ENCODE peak calls at places on chromosomes 6 and 20, in ten cellular contexts. One of them, this sample, is unnamed.

GRCh38 chr20:9330151-9330550 is 184.2 kb upstream of the LAMP5 start:
- DNase-seq in AG09319: no peak
- DNase-seq in immature natural killer cell: no peak
- DNase-seq in IMR-90: no peak
- DNase-seq in SHP77 treated with DMSO at 0.1 percent for 48 hours: no peak
- DNase-seq in MM.1S: no peak
- DNase-seq in T follicular helper cell: no peak
- DNase-seq in globus pallidus: no peak
- DNase-seq in stimulated activated naive CD4-positive, alpha-beta T cell: no peak
- DNase-seq in CD8-positive, alpha-beta T cell: no peak
- DNase-seq in this sample: no peak

GRCh38 chr6:134821397-134821796 is 128.5 kb downstream of the ALDH8A1 start:
- DNase-seq in immature natural killer cell: no peak
- DNase-seq in stimulated activated naive CD4-positive, alpha-beta T cell: no peak
- DNase-seq in MM.1S: no peak
- DNase-seq in IMR-90: no peak
- DNase-seq in SHP77 treated with DMSO at 0.1 percent for 48 hours: no peak
- DNase-seq in AG09319: no peak
- DNase-seq in globus pallidus: no peak
- DNase-seq in CD8-positive, alpha-beta T cell: no peak
- DNase-seq in T follicular helper cell: no peak
- DNase-seq in this sample: no peak

GRCh38 chr6:36301781-36302180 is 31.9 kb downstream of the PNPLA1 start:
- DNase-seq in globus pallidus: no peak
- DNase-seq in T follicular helper cell: no peak
- DNase-seq in IMR-90: peak; percentile 25
- DNase-seq in MM.1S: no peak
- DNase-seq in immature natural killer cell: no peak
- DNase-seq in SHP77 treated with DMSO at 0.1 percent for 48 hours: no peak
- DNase-seq in AG09319: no peak
- DNase-seq in stimulated activated naive CD4-positive, alpha-beta T cell: no peak
- DNase-seq in CD8-positive, alpha-beta T cell: no peak
- DNase-seq in this sample: no peak

GRCh38 chr6:26304213-26305096 is 60.5 kb upstream of the BTN3A2 start:
- DNase-seq in MM.1S: peak; percentile 77
- DNase-seq in globus pallidus: peak; percentile 59
- DNase-seq in immature natural killer cell: peak; percentile 64
- DNase-seq in T follicular helper cell: no peak
- DNase-seq in SHP77 treated with DMSO at 0.1 percent for 48 hours: no peak
- DNase-seq in AG09319: peak; percentile 75
- DNase-seq in CD8-positive, alpha-beta T cell: no peak
- DNase-seq in IMR-90: peak; percentile 70
- DNase-seq in stimulated activated naive CD4-positive, alpha-beta T cell: peak; percentile 45
- DNase-seq in this sample: peak; percentile 35

GRCh38 chr20:53087034-53087777 is 115.0 kb downstream of the TSHZ2 start:
- DNase-seq in globus pallidus: no peak
- DNase-seq in stimulated activated naive CD4-positive, alpha-beta T cell: no peak
- DNase-seq in CD8-positive, alpha-beta T cell: no peak
- DNase-seq in MM.1S: no peak
- DNase-seq in immature natural killer cell: no peak
- DNase-seq in IMR-90: no peak
- DNase-seq in AG09319: no peak
- DNase-seq in SHP77 treated with DMSO at 0.1 percent for 48 hours: no peak
- DNase-seq in T follicular helper cell: no peak
- DNase-seq in this sample: no peak

GRCh38 chr6:27908017-27908416 is 4.2 kb downstream of the OR2B2 start:
- DNase-seq in T follicular helper cell: no peak
- DNase-seq in globus pallidus: no peak
- DNase-seq in stimulated activated naive CD4-positive, alpha-beta T cell: no peak
- DNase-seq in IMR-90: no peak
- DNase-seq in CD8-positive, alpha-beta T cell: no peak
- DNase-seq in AG09319: no peak
- DNase-seq in MM.1S: no peak
- DNase-seq in immature natural killer cell: no peak
- DNase-seq in SHP77 treated with DMSO at 0.1 percent for 48 hours: no peak
- DNase-seq in this sample: no peak

GRCh38 chr6:122947355-122947754 is 48.7 kb upstream of the CLVS2 start:
- DNase-seq in globus pallidus: no peak
- DNase-seq in SHP77 treated with DMSO at 0.1 percent for 48 hours: no peak
- DNase-seq in IMR-90: no peak
- DNase-seq in AG09319: no peak
- DNase-seq in T follicular helper cell: no peak
- DNase-seq in MM.1S: peak; percentile 7
- DNase-seq in stimulated activated naive CD4-positive, alpha-beta T cell: no peak
- DNase-seq in immature natural killer cell: no peak
- DNase-seq in CD8-positive, alpha-beta T cell: no peak
- DNase-seq in this sample: no peak

GRCh38 chr6:107731422-107732319 is 92.4 kb downstream of the SCML4 start:
- DNase-seq in globus pallidus: no peak
- DNase-seq in CD8-positive, alpha-beta T cell: no peak
- DNase-seq in SHP77 treated with DMSO at 0.1 percent for 48 hours: no peak
- DNase-seq in IMR-90: no peak
- DNase-seq in T follicular helper cell: no peak
- DNase-seq in immature natural killer cell: no peak
- DNase-seq in MM.1S: peak; percentile 79
- DNase-seq in AG09319: no peak
- DNase-seq in stimulated activated naive CD4-positive, alpha-beta T cell: peak; percentile 57
- DNase-seq in this sample: no peak

GRCh38 chr6:159715168-159715567 is 12.1 kb upstream of the WTAP start:
- DNase-seq in T follicular helper cell: no peak
- DNase-seq in immature natural killer cell: no peak
- DNase-seq in globus pallidus: no peak
- DNase-seq in CD8-positive, alpha-beta T cell: no peak
- DNase-seq in SHP77 treated with DMSO at 0.1 percent for 48 hours: no peak
- DNase-seq in IMR-90: no peak
- DNase-seq in stimulated activated naive CD4-positive, alpha-beta T cell: no peak
- DNase-seq in MM.1S: no peak
- DNase-seq in AG09319: no peak
- DNase-seq in this sample: no peak

GRCh38 chr6:100099189-100100074 is 105.4 kb upstream of the MCHR2 start:
- DNase-seq in T follicular helper cell: no peak
- DNase-seq in stimulated activated naive CD4-positive, alpha-beta T cell: no peak
- DNase-seq in MM.1S: peak; percentile 39
- DNase-seq in SHP77 treated with DMSO at 0.1 percent for 48 hours: peak; percentile 26
- DNase-seq in globus pallidus: peak; percentile 11
- DNase-seq in IMR-90: peak; percentile 41
- DNase-seq in immature natural killer cell: no peak
- DNase-seq in CD8-positive, alpha-beta T cell: no peak
- DNase-seq in AG09319: no peak
- DNase-seq in this sample: no peak

GRCh38 chr6:98366406-98366805 is 468.0 kb upstream of the POU3F2 start:
- DNase-seq in CD8-positive, alpha-beta T cell: no peak
- DNase-seq in globus pallidus: no peak
- DNase-seq in T follicular helper cell: no peak
- DNase-seq in IMR-90: no peak
- DNase-seq in stimulated activated naive CD4-positive, alpha-beta T cell: no peak
- DNase-seq in immature natural killer cell: no peak
- DNase-seq in AG09319: no peak
- DNase-seq in SHP77 treated with DMSO at 0.1 percent for 48 hours: no peak
- DNase-seq in MM.1S: no peak
- DNase-seq in this sample: no peak

GRCh38 chr6:79634491-79634890 is 3.4 kb downstream of the SH3BGRL2 start:
- DNase-seq in AG09319: no peak
- DNase-seq in globus pallidus: no peak
- DNase-seq in CD8-positive, alpha-beta T cell: no peak
- DNase-seq in stimulated activated naive CD4-positive, alpha-beta T cell: no peak
- DNase-seq in immature natural killer cell: no peak
- DNase-seq in MM.1S: no peak
- DNase-seq in SHP77 treated with DMSO at 0.1 percent for 48 hours: no peak
- DNase-seq in IMR-90: no peak
- DNase-seq in T follicular helper cell: no peak
- DNase-seq in this sample: no peak

GRCh38 chr6:42962502-42963178 is 2.1 kb downstream of the GNMT start:
- DNase-seq in T follicular helper cell: no peak
- DNase-seq in AG09319: no peak
- DNase-seq in IMR-90: no peak
- DNase-seq in CD8-positive, alpha-beta T cell: no peak
- DNase-seq in SHP77 treated with DMSO at 0.1 percent for 48 hours: no peak
- DNase-seq in immature natural killer cell: no peak
- DNase-seq in MM.1S: no peak
- DNase-seq in globus pallidus: no peak
- DNase-seq in stimulated activated naive CD4-positive, alpha-beta T cell: no peak
- DNase-seq in this sample: no peak

GRCh38 chr20:11807070-11807741 is 110.5 kb upstream of the BTBD3 start:
- DNase-seq in immature natural killer cell: no peak
- DNase-seq in SHP77 treated with DMSO at 0.1 percent for 48 hours: no peak
- DNase-seq in MM.1S: no peak
- DNase-seq in AG09319: peak; percentile 52
- DNase-seq in globus pallidus: no peak
- DNase-seq in T follicular helper cell: no peak
- DNase-seq in CD8-positive, alpha-beta T cell: no peak
- DNase-seq in IMR-90: peak; percentile 93
- DNase-seq in stimulated activated naive CD4-positive, alpha-beta T cell: no peak
- DNase-seq in this sample: no peak

GRCh38 chr6:78746457-78746856 is 120.9 kb upstream of the IRAK1BP1 start:
- DNase-seq in MM.1S: no peak
- DNase-seq in CD8-positive, alpha-beta T cell: no peak
- DNase-seq in T follicular helper cell: no peak
- DNase-seq in SHP77 treated with DMSO at 0.1 percent for 48 hours: no peak
- DNase-seq in stimulated activated naive CD4-positive, alpha-beta T cell: no peak
- DNase-seq in immature natural killer cell: no peak
- DNase-seq in globus pallidus: no peak
- DNase-seq in IMR-90: peak; percentile 4
- DNase-seq in AG09319: no peak
- DNase-seq in this sample: no peak

GRCh38 chr20:22303523-22303922 is 280.8 kb downstream of the FOXA2 start:
- DNase-seq in IMR-90: no peak
- DNase-seq in CD8-positive, alpha-beta T cell: no peak
- DNase-seq in immature natural killer cell: no peak
- DNase-seq in globus pallidus: no peak
- DNase-seq in MM.1S: no peak
- DNase-seq in stimulated activated naive CD4-positive, alpha-beta T cell: no peak
- DNase-seq in AG09319: no peak
- DNase-seq in T follicular helper cell: no peak
- DNase-seq in SHP77 treated with DMSO at 0.1 percent for 48 hours: no peak
- DNase-seq in this sample: no peak

GRCh38 chr20:37336369-37337207 is 9.4 kb upstream of the SRC start:
- DNase-seq in IMR-90: peak; percentile 20
- DNase-seq in CD8-positive, alpha-beta T cell: no peak
- DNase-seq in globus pallidus: peak; percentile 50
- DNase-seq in stimulated activated naive CD4-positive, alpha-beta T cell: no peak
- DNase-seq in T follicular helper cell: no peak
- DNase-seq in MM.1S: peak; percentile 19
- DNase-seq in immature natural killer cell: peak; percentile 40
- DNase-seq in SHP77 treated with DMSO at 0.1 percent for 48 hours: no peak
- DNase-seq in AG09319: no peak
- DNase-seq in this sample: peak; percentile 19

GRCh38 chr6:168563656-168564055 is 122.7 kb downstream of the SMOC2 start:
- DNase-seq in AG09319: no peak
- DNase-seq in globus pallidus: no peak
- DNase-seq in stimulated activated naive CD4-positive, alpha-beta T cell: no peak
- DNase-seq in MM.1S: no peak
- DNase-seq in T follicular helper cell: no peak
- DNase-seq in IMR-90: no peak
- DNase-seq in immature natural killer cell: no peak
- DNase-seq in SHP77 treated with DMSO at 0.1 percent for 48 hours: no peak
- DNase-seq in CD8-positive, alpha-beta T cell: no peak
- DNase-seq in this sample: no peak

GRCh38 chr20:41551011-41551705 is 67.0 kb downstream of the CHD6 start:
- DNase-seq in SHP77 treated with DMSO at 0.1 percent for 48 hours: no peak
- DNase-seq in globus pallidus: no peak
- DNase-seq in AG09319: no peak
- DNase-seq in immature natural killer cell: no peak
- DNase-seq in IMR-90: no peak
- DNase-seq in MM.1S: no peak
- DNase-seq in CD8-positive, alpha-beta T cell: no peak
- DNase-seq in stimulated activated naive CD4-positive, alpha-beta T cell: no peak
- DNase-seq in T follicular helper cell: no peak
- DNase-seq in this sample: no peak

GRCh38 chr6:125868252-125868651 is 77.5 kb downstream of the NCOA7 start:
- DNase-seq in globus pallidus: no peak
- DNase-seq in AG09319: no peak
- DNase-seq in CD8-positive, alpha-beta T cell: no peak
- DNase-seq in immature natural killer cell: no peak
- DNase-seq in MM.1S: no peak
- DNase-seq in T follicular helper cell: no peak
- DNase-seq in IMR-90: no peak
- DNase-seq in SHP77 treated with DMSO at 0.1 percent for 48 hours: no peak
- DNase-seq in stimulated activated naive CD4-positive, alpha-beta T cell: no peak
- DNase-seq in this sample: no peak

GRCh38 chr6:153698637-153699036 is 340.4 kb upstream of the OPRM1 start:
- DNase-seq in IMR-90: no peak
- DNase-seq in T follicular helper cell: no peak
- DNase-seq in immature natural killer cell: no peak
- DNase-seq in globus pallidus: no peak
- DNase-seq in CD8-positive, alpha-beta T cell: no peak
- DNase-seq in AG09319: no peak
- DNase-seq in stimulated activated naive CD4-positive, alpha-beta T cell: no peak
- DNase-seq in MM.1S: no peak
- DNase-seq in SHP77 treated with DMSO at 0.1 percent for 48 hours: no peak
- DNase-seq in this sample: no peak

GRCh38 chr20:42218566-42218965 is 600.4 kb upstream of the CHD6 start:
- DNase-seq in MM.1S: no peak
- DNase-seq in SHP77 treated with DMSO at 0.1 percent for 48 hours: no peak
- DNase-seq in IMR-90: no peak
- DNase-seq in globus pallidus: no peak
- DNase-seq in AG09319: no peak
- DNase-seq in CD8-positive, alpha-beta T cell: no peak
- DNase-seq in immature natural killer cell: no peak
- DNase-seq in T follicular helper cell: no peak
- DNase-seq in stimulated activated naive CD4-positive, alpha-beta T cell: no peak
- DNase-seq in this sample: no peak

GRCh38 chr6:47376930-47377329 is 67.2 kb upstream of the TNFRSF21 start:
- DNase-seq in T follicular helper cell: no peak
- DNase-seq in CD8-positive, alpha-beta T cell: no peak
- DNase-seq in globus pallidus: no peak
- DNase-seq in IMR-90: no peak
- DNase-seq in MM.1S: no peak
- DNase-seq in stimulated activated naive CD4-positive, alpha-beta T cell: no peak
- DNase-seq in immature natural killer cell: no peak
- DNase-seq in SHP77 treated with DMSO at 0.1 percent for 48 hours: no peak
- DNase-seq in AG09319: no peak
- DNase-seq in this sample: no peak

GRCh38 chr6:134117409-134117808 is 65.0 kb upstream of the SLC2A12 start:
- DNase-seq in globus pallidus: peak; percentile 69
- DNase-seq in MM.1S: no peak
- DNase-seq in CD8-positive, alpha-beta T cell: no peak
- DNase-seq in IMR-90: peak; percentile 59
- DNase-seq in AG09319: no peak
- DNase-seq in immature natural killer cell: no peak
- DNase-seq in T follicular helper cell: no peak
- DNase-seq in stimulated activated naive CD4-positive, alpha-beta T cell: no peak
- DNase-seq in SHP77 treated with DMSO at 0.1 percent for 48 hours: peak; percentile 22
- DNase-seq in this sample: no peak

GRCh38 chr6:17381429-17382147 is 11.8 kb upstream of the CAP2 start:
- DNase-seq in stimulated activated naive CD4-positive, alpha-beta T cell: no peak
- DNase-seq in immature natural killer cell: no peak
- DNase-seq in MM.1S: no peak
- DNase-seq in SHP77 treated with DMSO at 0.1 percent for 48 hours: no peak
- DNase-seq in AG09319: no peak
- DNase-seq in IMR-90: peak; percentile 83
- DNase-seq in globus pallidus: no peak
- DNase-seq in CD8-positive, alpha-beta T cell: no peak
- DNase-seq in T follicular helper cell: no peak
- DNase-seq in this sample: no peak

GRCh38 chr20:45470262-45470931 is 844 bp downstream of the WFDC2 start:
- DNase-seq in SHP77 treated with DMSO at 0.1 percent for 48 hours: no peak
- DNase-seq in globus pallidus: peak; percentile 30
- DNase-seq in T follicular helper cell: no peak
- DNase-seq in MM.1S: peak; percentile 42
- DNase-seq in immature natural killer cell: no peak
- DNase-seq in AG09319: no peak
- DNase-seq in CD8-positive, alpha-beta T cell: no peak
- DNase-seq in IMR-90: no peak
- DNase-seq in stimulated activated naive CD4-positive, alpha-beta T cell: peak; percentile 24
- DNase-seq in this sample: no peak

GRCh38 chr20:14142171-14142570 is 146.9 kb downstream of the MACROD2 start:
- DNase-seq in stimulated activated naive CD4-positive, alpha-beta T cell: no peak
- DNase-seq in T follicular helper cell: no peak
- DNase-seq in MM.1S: peak; percentile 47
- DNase-seq in CD8-positive, alpha-beta T cell: no peak
- DNase-seq in globus pallidus: peak; percentile 38
- DNase-seq in AG09319: peak; percentile 14
- DNase-seq in immature natural killer cell: no peak
- DNase-seq in IMR-90: peak; percentile 19
- DNase-seq in SHP77 treated with DMSO at 0.1 percent for 48 hours: peak; percentile 81
- DNase-seq in this sample: no peak

GRCh38 chr20:15942130-15942529 is 631.1 kb downstream of the KIF16B start:
- DNase-seq in T follicular helper cell: no peak
- DNase-seq in MM.1S: no peak
- DNase-seq in SHP77 treated with DMSO at 0.1 percent for 48 hours: no peak
- DNase-seq in IMR-90: no peak
- DNase-seq in stimulated activated naive CD4-positive, alpha-beta T cell: no peak
- DNase-seq in CD8-positive, alpha-beta T cell: no peak
- DNase-seq in globus pallidus: no peak
- DNase-seq in AG09319: no peak
- DNase-seq in immature natural killer cell: no peak
- DNase-seq in this sample: no peak